ENCODE peak calls at places on chromosomes 4 and X, in five cellular contexts. C, Q, H, R and N are unnamed samples.

GRCh38 chrX:104166735-104167436 is 633 bp downstream of the FAM199X start:
- DNase-seq in C (peak; percentile 18), Q (no peak), H (no peak), R (no peak), N (no peak)

GRCh38 chr4:6245246-6246169 is 24.1 kb upstream of the WFS1 start:
- DNase-seq in C (peak; percentile 83), Q (no peak), H (no peak), R (no peak), N (no peak)

GRCh38 chrX:24282381-24283121 is 31.3 kb downstream of the SUPT20HL2 start:
- DNase-seq in C (peak; percentile 12), Q (no peak), H (peak; percentile 48), R (no peak), N (peak; percentile 68)

GRCh38 chr4:92262371-92262770 is 41.4 kb upstream of the GRID2 start:
- DNase-seq in C (no peak), Q (no peak), H (no peak), R (no peak), N (no peak)

GRCh38 chr4:109191216-109191615 is 111.2 kb downstream of the COL25A1 start:
- DNase-seq in C (no peak), Q (no peak), H (no peak), R (no peak), N (no peak)

GRCh38 chrX:155778844-155779553 is 102.1 kb upstream of the VAMP7 start:
- DNase-seq in C (no peak), Q (no peak), H (no peak), R (no peak), N (no peak)

GRCh38 chr4:131296192-131296591 is 1852.9 kb upstream of the PCDH10 start:
- DNase-seq in C (no peak), Q (no peak), H (no peak), R (no peak), N (no peak)

GRCh38 chr4:118034061-118034785 is at the start of gene NDST3:
- DNase-seq in C (peak; percentile 83), Q (no peak), H (peak; percentile 42), R (peak; percentile 27), N (peak; percentile 47)

GRCh38 chr4:152162331-152162697 is 373.6 kb downstream of the FBXW7 start:
- DNase-seq in C (no peak), Q (no peak), H (peak; percentile 4), R (no peak), N (no peak)

GRCh38 chr4:11182586-11183357 is 245.9 kb downstream of the HS3ST1 start:
- DNase-seq in C (no peak), Q (no peak), H (peak; percentile 9), R (no peak), N (peak; percentile 78)

GRCh38 chr4:338759-339097 is 1.1 kb downstream of the ZNF141 start:
- DNase-seq in C (peak; percentile 25), Q (no peak), H (no peak), R (no peak), N (peak; percentile 3)

GRCh38 chr4:31169851-31170250 is 449.7 kb downstream of the PCDH7 start:
- DNase-seq in C (no peak), Q (no peak), H (no peak), R (no peak), N (no peak)

GRCh38 chrX:50475208-50475607 is 4.6 kb upstream of the DGKK start:
- DNase-seq in C (no peak), Q (no peak), H (no peak), R (no peak), N (no peak)

GRCh38 chrX:50469206-50469605 is 1.4 kb downstream of the DGKK start:
- DNase-seq in C (peak; percentile 36), Q (no peak), H (no peak), R (no peak), N (no peak)

GRCh38 chrX:50470103-50471031 is at the start of gene DGKK:
- DNase-seq in C (peak; percentile 88), Q (no peak), H (no peak), R (no peak), N (no peak)

DNA sequence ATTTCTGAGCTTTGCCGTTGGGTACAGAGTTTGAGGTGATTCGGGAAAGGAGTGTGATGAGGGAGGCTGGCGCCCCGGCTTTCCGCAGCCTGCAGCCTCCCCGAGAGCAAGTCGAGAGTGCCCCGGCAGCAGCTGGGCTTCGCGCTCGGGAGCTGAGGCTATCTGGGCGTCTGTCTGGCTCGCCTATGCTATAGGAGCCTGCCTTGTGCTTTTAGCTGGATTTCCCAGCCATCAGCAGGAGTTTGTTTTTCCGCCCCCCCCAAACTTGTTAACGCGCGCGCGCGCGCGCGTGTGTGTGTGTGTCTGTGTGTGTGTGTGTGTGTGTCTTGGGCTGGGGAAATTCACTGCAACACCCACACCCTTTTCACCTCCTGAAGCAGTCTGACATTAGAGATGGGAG is 765 bp upstream of the DGKK start:
- DNase-seq in C (peak; percentile 48), Q (no peak), H (no peak), R (no peak), N (no peak)
- H3K4me3 ChIP-seq in C (peak overlapping the region; percentile 63), Q (no peak overlapping the region), H (no peak overlapping the region), R (no peak overlapping the region), N (no peak overlapping the region)

GRCh38 chrX:153871451-153871850 is 14.5 kb downstream of the L1CAM start:
- DNase-seq in C (peak; percentile 50), Q (no peak), H (no peak), R (no peak), N (no peak)
- H3K4me3 ChIP-seq in C (no peak overlapping the region), Q (no peak overlapping the region), H (no peak overlapping the region), R (no peak overlapping the region), N (no peak overlapping the region)

GRCh38 chr4:82043081-82043808 is 330.5 kb downstream of the HNRNPD start:
- DNase-seq in C (peak; percentile 48), Q (no peak), H (no peak), R (no peak), N (no peak)
- H3K4me3 ChIP-seq in C (peak overlapping the region; percentile 82), Q (no peak overlapping the region), H (no peak overlapping the region), R (peak overlapping the region; percentile 61), N (no peak overlapping the region)

GRCh38 chr4:182448281-182449151 is 205.3 kb downstream of the TENM3 start:
- DNase-seq in C (peak; percentile 97), Q (peak; percentile 14), H (peak; percentile 89), R (peak; percentile 83), N (peak; percentile 89)

GRCh38 chr4:182449960-182450359 is 206.8 kb downstream of the TENM3 start:
- DNase-seq in C (no peak), Q (no peak), H (no peak), R (no peak), N (peak; percentile 20)

GRCh38 chr4:182453830-182454229 is 210.6 kb downstream of the TENM3 start:
- DNase-seq in C (peak; percentile 22), Q (no peak), H (no peak), R (no peak), N (no peak)

GRCh38 chr4:182447938-182448280 is 204.7 kb downstream of the TENM3 start:
- DNase-seq in C (no peak), Q (no peak), H (no peak), R (no peak), N (no peak)

DNA sequence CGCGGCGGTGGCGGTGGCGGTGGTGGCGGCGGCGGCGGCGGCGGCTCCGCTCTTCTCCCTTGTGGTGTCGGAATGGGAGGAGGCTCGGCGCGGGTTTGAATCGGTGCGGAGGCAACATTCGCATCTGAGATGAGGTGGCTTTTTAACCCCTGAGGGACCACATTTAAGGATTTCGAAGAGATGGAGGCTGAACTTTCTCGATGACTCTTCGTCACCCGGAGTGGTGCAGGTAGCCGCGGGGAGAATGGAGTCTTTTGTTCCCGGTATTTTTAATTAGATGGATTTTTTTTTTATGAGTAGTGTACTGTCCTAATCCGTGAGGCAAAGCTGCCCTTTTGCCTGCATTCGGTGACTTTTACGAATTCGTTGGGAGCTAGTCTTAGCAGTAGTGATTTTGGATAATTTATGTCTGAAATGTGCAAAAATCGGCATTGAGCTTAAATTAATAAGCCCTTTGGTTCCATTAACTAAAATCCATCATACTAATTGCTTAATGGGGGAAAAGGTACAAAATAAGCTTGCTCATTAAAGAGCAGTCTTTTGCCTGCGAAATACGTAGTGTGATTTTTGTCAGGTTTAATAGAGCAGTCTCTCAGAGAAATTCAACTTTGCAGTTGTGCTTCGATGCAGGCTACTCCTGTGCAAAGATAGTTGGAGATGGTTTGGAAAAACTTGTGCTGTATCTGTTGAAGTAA is 206.1 kb downstream of the TENM3 start:
- DNase-seq in C (peak; percentile 92), Q (no peak), H (peak; percentile 47), R (no peak), N (peak; percentile 60)
- H3K4me3 ChIP-seq in C (peak overlapping the region; percentile 59), Q (no peak overlapping the region), H (peak overlapping the region; percentile 61), R (peak overlapping the region; percentile 70), N (peak overlapping the region; percentile 78)

GRCh38 chrX:129982300-129983246 is at the start of gene BCORL1:
- DNase-seq in C (peak; percentile 89), Q (peak; percentile 89), H (peak; percentile 95), R (peak; percentile 91), N (peak; percentile 87)

GRCh38 chrX:129981207-129981553 is 1.3 kb upstream of the BCORL1 start:
- DNase-seq in C (no peak), Q (no peak), H (no peak), R (no peak), N (no peak)

GRCh38 chrX:129980540-129981206 is 1.8 kb upstream of the BCORL1 start:
- DNase-seq in C (peak; percentile 58), Q (no peak), H (no peak), R (no peak), N (no peak)

GRCh38 chrX:129980043-129980442 is 2.4 kb upstream of the BCORL1 start:
- DNase-seq in C (no peak), Q (no peak), H (no peak), R (no peak), N (no peak)

GRCh38 chrX:129981752-129982299 is 609 bp upstream of the BCORL1 start:
- DNase-seq in C (no peak), Q (no peak), H (no peak), R (no peak), N (no peak)
- H3K4me3 ChIP-seq in C (peak overlapping the region; percentile 41), Q (peak overlapping the region; percentile 29), H (peak overlapping the region; percentile 59), R (no peak overlapping the region), N (peak overlapping the region; percentile 49)

GRCh38 chr4:3387154-3387942 is 54.4 kb upstream of the HGFAC start:
- DNase-seq in C (no peak), Q (no peak), H (no peak), R (no peak), N (no peak)

GRCh38 chr4:3389186-3389878 is 52.4 kb upstream of the HGFAC start:
- DNase-seq in C (no peak), Q (no peak), H (no peak), R (no peak), N (no peak)

GRCh38 chr4:3386486-3386885 is 55.3 kb upstream of the HGFAC start:
- DNase-seq in C (no peak), Q (no peak), H (no peak), R (peak; percentile 54), N (no peak)

GRCh38 chr4:3388461-3389185 is 53.1 kb upstream of the HGFAC start:
- DNase-seq in C (no peak), Q (no peak), H (peak; percentile 61), R (no peak), N (peak; percentile 77)

DNA sequence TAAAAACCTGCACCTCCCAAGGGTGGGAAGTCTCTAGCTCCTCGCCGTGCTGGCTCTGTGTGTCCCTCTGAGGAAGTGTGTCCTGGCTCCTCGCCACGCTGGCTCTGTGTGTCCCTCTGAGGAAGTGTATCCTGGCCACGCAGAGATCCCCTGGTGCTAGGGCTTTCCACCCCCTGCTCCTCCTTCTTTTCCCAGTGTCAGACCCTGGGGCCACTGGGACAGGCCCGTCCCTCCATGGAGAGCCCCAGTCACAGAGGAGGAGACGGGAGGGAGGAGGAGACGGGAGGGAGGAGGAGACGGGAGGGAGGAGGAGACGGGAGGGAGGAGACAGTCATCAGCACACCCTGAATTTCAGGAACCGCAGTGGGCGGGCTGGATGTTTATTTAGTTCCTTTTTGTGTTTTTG is 53.8 kb upstream of the HGFAC start:
- DNase-seq in C (no peak), Q (no peak), H (peak; percentile 21), R (peak; percentile 68), N (peak; percentile 22)
- H3K4me3 ChIP-seq in C (no peak overlapping the region), Q (no peak overlapping the region), H (peak overlapping the region; percentile 22), R (peak overlapping the region; percentile 35), N (peak overlapping the region; percentile 4)

GRCh38 chr4:184822356-184822755 is 3.4 kb downstream of the ACSL1 start:
- DNase-seq in C (no peak), Q (no peak), H (no peak), R (no peak), N (no peak)
- H3K4me3 ChIP-seq in C (no peak overlapping the region), Q (no peak overlapping the region), H (no peak overlapping the region), R (no peak overlapping the region), N (no peak overlapping the region)